ENCODE peak calls at places on chromosomes 3 and 15, in nine cellular contexts. Y is Calu3; C is AG09309; B is activated CD8-positive, alpha-beta T cell treated with anti-CD3 and anti-CD28 coated beads for 36 hours; T is right lobe of liver; I is epithelial cell of esophagus; E is fibroblast of pulmonary artery; R is HFFc6; K is AG04450. A is an unnamed sample.

GRCh38 chr15:71440479-71441071 is 325.3 kb downstream of the THSD4 start:
- DNase-seq in R (peak; percentile 70), E (peak; percentile 87), I (peak; percentile 74), B (no peak), T (no peak), Y (no peak), C (peak; percentile 51), K (peak; percentile 37), A (peak; percentile 48)

GRCh38 chr3:16112910-16113504 is 61.5 kb upstream of the GALNT15 start:
- DNase-seq in K (no peak), Y (no peak), C (no peak), B (no peak), I (peak; percentile 50), R (peak; percentile 66), T (no peak), E (peak; percentile 65), A (no peak)

GRCh38 chr15:69082041-69082502 is 67.6 kb downstream of the NOX5 start:
- DNase-seq in I (no peak), Y (no peak), B (no peak), E (peak; percentile 95), C (peak; percentile 25), R (peak; percentile 35), T (no peak), K (no peak), A (no peak)

GRCh38 chr3:53671192-53672021 is 174.8 kb downstream of the CHDH start:
- DNase-seq in B (no peak), C (no peak), R (no peak), I (no peak), E (no peak), T (no peak), Y (no peak), K (no peak), A (no peak)

GRCh38 chr3:128581566-128581965 is 69.1 kb downstream of the RPN1 start:
- DNase-seq in B (no peak), T (no peak), E (no peak), I (no peak), Y (no peak), C (no peak), K (no peak), R (no peak), A (no peak)

GRCh38 chr15:50247819-50248650 is 17.5 kb downstream of the HDC start:
- DNase-seq in K (no peak), Y (no peak), B (peak; percentile 77), R (no peak), T (peak; percentile 50), C (no peak), I (peak; percentile 74), E (no peak), A (peak; percentile 59)

GRCh38 chr15:38190501-38190900 is 62.1 kb upstream of the SPRED1 start:
- DNase-seq in T (no peak), B (no peak), R (no peak), E (no peak), I (no peak), Y (no peak), K (no peak), C (no peak), A (no peak)

GRCh38 chr3:146195030-146195429 is 34.0 kb upstream of the PLOD2 start:
- DNase-seq in B (no peak), E (no peak), T (no peak), C (no peak), I (no peak), K (no peak), Y (no peak), R (no peak), A (no peak)

GRCh38 chr15:63598467-63599400 is 1.5 kb downstream of the FBXL22 start:
- DNase-seq in Y (no peak), R (no peak), K (no peak), T (no peak), C (no peak), I (no peak), E (no peak), B (no peak), A (no peak)

DNA sequence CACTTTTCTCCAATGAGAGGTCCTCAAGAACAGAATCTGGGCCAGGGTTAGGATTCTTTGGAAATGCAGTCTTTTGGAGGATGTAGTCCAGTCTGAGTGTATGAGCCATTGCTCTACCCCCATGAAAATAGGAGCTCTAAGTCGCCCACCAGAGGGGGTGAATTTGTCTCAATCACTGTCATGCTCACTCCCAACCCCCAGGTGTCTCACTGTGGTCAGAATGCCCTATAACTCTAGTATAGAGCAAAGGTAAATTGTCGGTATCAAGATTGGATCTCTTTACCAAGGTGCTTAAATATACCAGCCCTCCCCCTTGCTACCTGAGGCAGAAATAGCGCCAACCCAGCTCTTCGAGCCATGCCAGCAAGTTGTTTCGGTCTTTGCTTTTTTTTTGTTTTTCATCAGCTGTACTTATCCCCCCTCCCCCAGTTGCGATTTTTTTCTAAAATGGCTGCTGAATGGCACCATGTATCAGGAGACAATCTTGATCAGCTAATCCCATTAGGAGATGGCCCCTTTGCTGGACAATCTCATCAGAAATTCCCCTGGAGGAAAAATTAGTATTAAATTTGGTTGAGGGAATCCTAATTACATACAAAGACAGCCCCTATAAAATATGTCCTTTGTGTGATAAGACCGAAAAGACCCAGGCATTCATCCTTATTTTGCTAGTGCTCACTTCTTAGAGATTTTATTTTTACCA is 130.7 kb downstream of the EBLN2 start:
- DNase-seq in T (no peak), E (no peak), K (no peak), I (peak; percentile 8), B (peak; percentile 8), R (no peak), C (no peak), Y (peak; percentile 14), A (no peak)
- TF ChIP-seq CTCF in T (no peak), E (peak; percentile 7), K (no peak), I (peak; percentile 25), B (no peak), R (peak; percentile 23), C (peak; percentile 6), Y (no peak), A (no peak)

DNA sequence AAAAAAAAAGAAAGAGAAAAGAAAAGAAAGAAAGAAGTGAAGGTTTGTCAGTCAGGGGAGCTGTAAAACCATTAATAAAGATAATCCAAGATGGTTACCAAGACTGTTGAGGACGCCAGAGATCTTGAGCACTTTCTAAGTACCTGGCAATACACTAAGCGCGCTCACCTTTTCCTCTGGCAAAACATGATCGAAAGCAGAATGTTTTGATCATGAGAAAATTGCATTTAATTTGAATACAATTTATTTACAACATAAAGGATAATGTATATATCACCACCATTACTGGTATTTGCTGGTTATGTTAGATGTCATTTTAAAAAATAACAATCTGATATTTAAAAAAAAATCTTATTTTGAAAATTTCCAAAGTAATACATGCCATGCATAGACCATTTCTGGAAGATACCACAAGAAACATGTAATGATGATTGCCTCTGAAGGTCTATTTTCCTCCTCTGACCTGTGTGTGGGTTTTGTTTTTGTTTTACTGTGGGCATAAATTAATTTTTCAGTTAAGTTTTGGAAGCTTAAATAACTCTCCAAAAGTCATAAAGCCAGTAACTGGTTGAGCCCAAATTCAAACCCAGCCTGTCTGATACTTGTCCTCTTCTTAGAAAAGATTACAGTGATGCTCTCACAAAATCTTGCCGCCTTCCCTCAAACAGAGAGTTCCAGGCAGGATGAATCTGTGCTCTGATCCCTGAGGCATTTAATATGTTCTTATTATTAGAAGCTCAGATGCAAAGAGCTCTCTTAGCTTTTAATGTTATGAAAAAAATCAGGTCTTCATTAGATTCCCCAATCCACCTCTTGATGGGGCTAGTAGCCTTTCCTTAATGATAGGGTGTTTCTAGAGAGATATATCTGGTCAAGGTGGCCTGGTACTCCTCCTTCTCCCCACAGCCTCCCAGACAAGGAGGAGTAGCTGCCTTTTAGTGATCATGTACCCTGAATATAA is 2.0 kb downstream of the B2M start:
- DNase-seq in C (no peak), I (peak; percentile 46), B (no peak), T (no peak), R (peak; percentile 51), E (peak; percentile 56), Y (no peak), K (no peak), A (no peak)
- TF ChIP-seq CTCF in C (peak; percentile 41), I (peak; percentile 22), B (no peak), T (peak; percentile 23), R (peak; percentile 55), E (peak; percentile 39), Y (no peak), K (peak; percentile 40), A (peak; percentile 25)

GRCh38 chr3:195060531-195061385 is 210.2 kb downstream of the XXYLT1 start:
- DNase-seq in C (no peak), R (no peak), I (no peak), Y (no peak), K (no peak), E (no peak), B (no peak), T (peak; percentile 78), A (no peak)

GRCh38 chr3:195058311-195059005 is 212.5 kb downstream of the XXYLT1 start:
- DNase-seq in B (no peak), T (peak; percentile 9), I (no peak), K (no peak), R (no peak), C (no peak), Y (no peak), E (no peak), A (no peak)

GRCh38 chr3:195059006-195059350 is 212.0 kb downstream of the XXYLT1 start:
- DNase-seq in K (no peak), E (no peak), C (no peak), T (peak; percentile 48), I (no peak), Y (no peak), R (no peak), B (no peak), A (no peak)

GRCh38 chr3:195060217-195060481 is 210.8 kb downstream of the XXYLT1 start:
- DNase-seq in Y (no peak), R (no peak), B (no peak), E (no peak), I (no peak), T (no peak), C (no peak), K (no peak), A (no peak)

DNA sequence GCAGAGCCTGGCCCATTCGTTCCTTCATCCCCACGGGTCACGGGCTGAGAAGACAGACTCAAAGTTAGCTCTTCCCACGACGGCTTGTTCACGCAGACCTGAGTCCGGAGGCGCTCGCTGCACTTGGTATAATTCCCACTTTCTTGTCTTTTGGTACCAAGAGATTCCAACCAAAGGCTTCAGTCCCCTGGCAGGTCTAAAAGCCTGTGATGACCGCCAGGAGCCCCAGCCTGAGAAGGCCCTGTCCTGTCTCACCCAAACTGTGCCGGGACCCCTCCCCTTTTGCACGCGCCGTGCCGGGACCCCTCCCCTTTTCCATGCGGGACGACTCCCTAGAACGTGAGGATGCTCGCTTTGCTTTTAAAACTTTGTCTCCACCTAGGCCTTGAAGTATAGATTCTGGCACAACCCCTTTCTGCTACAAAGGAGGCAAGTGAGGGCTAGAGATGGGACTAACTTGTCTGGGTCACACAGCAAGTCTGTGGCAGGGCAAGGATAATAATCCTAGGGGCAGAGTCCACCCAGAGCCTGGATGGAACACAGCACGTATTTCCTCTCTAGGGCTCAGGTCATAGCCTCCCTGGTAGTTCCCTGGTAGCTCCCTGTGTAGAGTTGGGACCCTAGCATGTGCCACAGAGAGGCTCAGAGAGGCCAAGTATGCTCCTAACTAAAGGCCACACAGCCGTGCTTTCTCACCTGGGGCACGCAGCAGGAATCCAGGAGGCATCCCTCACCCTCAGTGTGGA is 211.3 kb downstream of the XXYLT1 start:
- DNase-seq in I (no peak), E (no peak), B (no peak), K (no peak), T (peak; percentile 13), Y (no peak), R (no peak), C (no peak), A (no peak)
- TF ChIP-seq CTCF in I (no peak), E (no peak), B (no peak), K (no peak), T (no peak), Y (no peak), R (no peak), C (no peak), A (no peak)

GRCh38 chr15:44427756-44428724 is 611 bp downstream of the CTDSPL2 start:
- DNase-seq in E (peak; percentile 71), Y (peak; percentile 41), T (no peak), R (no peak), C (peak; percentile 8), B (no peak), K (no peak), I (peak; percentile 81), A (no peak)

GRCh38 chr15:44426975-44427755 is at the start of gene CTDSPL2:
- DNase-seq in I (peak; percentile 99), E (peak; percentile 99), Y (peak; percentile 94), K (peak; percentile 98), R (peak; percentile 97), T (peak; percentile 99), B (peak; percentile 96), C (peak; percentile 95), A (peak; percentile 89)
- TF ChIP-seq CTCF in I (peak; percentile 23), E (peak; percentile 7), Y (no peak), K (peak; percentile 43), R (peak; percentile 72), T (peak; percentile 44), B (no peak), C (no peak), A (peak; percentile 30)